ENCODE peak calls at places on chromosomes 6 and 20, in seven cellular contexts. One of them, this sample, is unnamed.

GRCh38 chr6:11975353-11975977 is 36.6 kb upstream of the HIVEP1 start:
- DNase-seq in RCC 7860: no peak
- DNase-seq in T-helper 22 cell: no peak
- DNase-seq in amygdala: no peak
- DNase-seq in aorta: no peak
- DNase-seq in brain pericyte: no peak
- DNase-seq in amniotic stem cell: no peak
- DNase-seq in this sample: no peak

GRCh38 chr6:85049282-85049681 is 284.9 kb upstream of the TBX18 start:
- DNase-seq in RCC 7860: no peak
- DNase-seq in T-helper 22 cell: no peak
- DNase-seq in amygdala: no peak
- DNase-seq in aorta: no peak
- DNase-seq in brain pericyte: no peak
- DNase-seq in amniotic stem cell: no peak
- DNase-seq in this sample: no peak

GRCh38 chr6:18179770-18180393 is 24.7 kb downstream of the KDM1B start:
- DNase-seq in RCC 7860: no peak
- DNase-seq in T-helper 22 cell: no peak
- DNase-seq in amygdala: no peak
- DNase-seq in aorta: no peak
- DNase-seq in brain pericyte: no peak
- DNase-seq in amniotic stem cell: no peak
- DNase-seq in this sample: no peak

GRCh38 chr20:20518263-20518662 is 150.4 kb downstream of the INSM1 start:
- DNase-seq in RCC 7860: no peak
- DNase-seq in T-helper 22 cell: no peak
- DNase-seq in amygdala: no peak
- DNase-seq in aorta: no peak
- DNase-seq in brain pericyte: no peak
- DNase-seq in amniotic stem cell: no peak
- DNase-seq in this sample: no peak

GRCh38 chr20:14612389-14612788 is 275.0 kb upstream of the FLRT3 start:
- DNase-seq in RCC 7860: no peak
- DNase-seq in T-helper 22 cell: no peak
- DNase-seq in amygdala: no peak
- DNase-seq in aorta: no peak
- DNase-seq in brain pericyte: no peak
- DNase-seq in amniotic stem cell: peak
- DNase-seq in this sample: no peak

GRCh38 chr6:157760589-157761330 is 62.3 kb upstream of the SNX9 start:
- DNase-seq in RCC 7860: peak
- DNase-seq in T-helper 22 cell: peak
- DNase-seq in amygdala: no peak
- DNase-seq in aorta: no peak
- DNase-seq in brain pericyte: peak
- DNase-seq in amniotic stem cell: peak
- DNase-seq in this sample: no peak

GRCh38 chr6:127015858-127016257 is 102.6 kb upstream of the RSPO3 start:
- DNase-seq in RCC 7860: no peak
- DNase-seq in T-helper 22 cell: no peak
- DNase-seq in amygdala: no peak
- DNase-seq in aorta: no peak
- DNase-seq in brain pericyte: no peak
- DNase-seq in amniotic stem cell: no peak
- DNase-seq in this sample: no peak

GRCh38 chr6:118639054-118639964 is 12.1 kb downstream of the CEP85L start:
- DNase-seq in RCC 7860: no peak
- DNase-seq in T-helper 22 cell: no peak
- DNase-seq in amygdala: no peak
- DNase-seq in aorta: no peak
- DNase-seq in brain pericyte: no peak
- DNase-seq in amniotic stem cell: no peak
- DNase-seq in this sample: no peak

GRCh38 chr6:29552512-29553051 is 7.0 kb downstream of the UBD start:
- DNase-seq in RCC 7860: peak
- DNase-seq in T-helper 22 cell: no peak
- DNase-seq in amygdala: no peak
- DNase-seq in aorta: no peak
- DNase-seq in brain pericyte: no peak
- DNase-seq in amniotic stem cell: peak
- DNase-seq in this sample: no peak

GRCh38 chr6:41093729-41094128 is 21.0 kb downstream of the NFYA start:
- DNase-seq in RCC 7860: no peak
- DNase-seq in T-helper 22 cell: no peak
- DNase-seq in amygdala: no peak
- DNase-seq in aorta: no peak
- DNase-seq in brain pericyte: no peak
- DNase-seq in amniotic stem cell: no peak
- DNase-seq in this sample: no peak

GRCh38 chr6:144360401-144360800 is 75.3 kb downstream of the UTRN start:
- DNase-seq in RCC 7860: no peak
- DNase-seq in T-helper 22 cell: no peak
- DNase-seq in amygdala: no peak
- DNase-seq in aorta: no peak
- DNase-seq in brain pericyte: no peak
- DNase-seq in amniotic stem cell: no peak
- DNase-seq in this sample: no peak

GRCh38 chr6:87817226-87817625 is 115.2 kb upstream of the AKIRIN2 start:
- DNase-seq in RCC 7860: no peak
- DNase-seq in T-helper 22 cell: no peak
- DNase-seq in amygdala: no peak
- DNase-seq in aorta: no peak
- DNase-seq in brain pericyte: no peak
- DNase-seq in amniotic stem cell: no peak
- DNase-seq in this sample: no peak

GRCh38 chr6:105164418-105164817 is 15.4 kb downstream of the POPDC3 start:
- DNase-seq in RCC 7860: no peak
- DNase-seq in T-helper 22 cell: no peak
- DNase-seq in amygdala: no peak
- DNase-seq in aorta: no peak
- DNase-seq in brain pericyte: no peak
- DNase-seq in amniotic stem cell: no peak
- DNase-seq in this sample: no peak

GRCh38 chr6:56909115-56909907 is 45.6 kb upstream of the BEND6 start:
- DNase-seq in RCC 7860: no peak
- DNase-seq in T-helper 22 cell: no peak
- DNase-seq in amygdala: no peak
- DNase-seq in aorta: no peak
- DNase-seq in brain pericyte: no peak
- DNase-seq in amniotic stem cell: no peak
- DNase-seq in this sample: no peak

GRCh38 chr6:100573169-100573568 is 108.4 kb upstream of the SIM1 start:
- DNase-seq in RCC 7860: no peak
- DNase-seq in T-helper 22 cell: no peak
- DNase-seq in amygdala: no peak
- DNase-seq in aorta: no peak
- DNase-seq in brain pericyte: no peak
- DNase-seq in amniotic stem cell: peak
- DNase-seq in this sample: no peak

GRCh38 chr6:168124161-168124560 is 45.1 kb upstream of the FRMD1 start:
- DNase-seq in RCC 7860: no peak
- DNase-seq in T-helper 22 cell: no peak
- DNase-seq in amygdala: no peak
- DNase-seq in aorta: peak
- DNase-seq in brain pericyte: no peak
- DNase-seq in amniotic stem cell: no peak
- DNase-seq in this sample: no peak

GRCh38 chr6:101486124-101486523 is 92.6 kb downstream of the GRIK2 start:
- DNase-seq in RCC 7860: no peak
- DNase-seq in T-helper 22 cell: no peak
- DNase-seq in amygdala: no peak
- DNase-seq in aorta: no peak
- DNase-seq in brain pericyte: no peak
- DNase-seq in amniotic stem cell: no peak
- DNase-seq in this sample: no peak

GRCh38 chr6:107717781-107718180 is 106.3 kb downstream of the SCML4 start:
- DNase-seq in RCC 7860: no peak
- DNase-seq in T-helper 22 cell: no peak
- DNase-seq in amygdala: no peak
- DNase-seq in aorta: no peak
- DNase-seq in brain pericyte: no peak
- DNase-seq in amniotic stem cell: no peak
- DNase-seq in this sample: no peak

GRCh38 chr6:137271245-137272183 is 52.3 kb upstream of the IFNGR1 start:
- DNase-seq in RCC 7860: peak
- DNase-seq in T-helper 22 cell: no peak
- DNase-seq in amygdala: no peak
- DNase-seq in aorta: no peak
- DNase-seq in brain pericyte: peak
- DNase-seq in amniotic stem cell: peak
- DNase-seq in this sample: no peak

GRCh38 chr20:3652646-3653596 is 10.3 kb downstream of the GFRA4 start:
- DNase-seq in RCC 7860: no peak
- DNase-seq in T-helper 22 cell: no peak
- DNase-seq in amygdala: no peak
- DNase-seq in aorta: no peak
- DNase-seq in brain pericyte: no peak
- DNase-seq in amniotic stem cell: no peak
- DNase-seq in this sample: no peak

GRCh38 chr20:63740070-63740500 is 509 bp downstream of the SLC2A4RG start:
- DNase-seq in RCC 7860: peak
- DNase-seq in T-helper 22 cell: peak
- DNase-seq in amygdala: no peak
- DNase-seq in aorta: peak
- DNase-seq in brain pericyte: no peak
- DNase-seq in amniotic stem cell: no peak
- DNase-seq in this sample: no peak

GRCh38 chr6:28081486-28081751 is 1.1 kb downstream of the ZNF165 start:
- DNase-seq in RCC 7860: no peak
- DNase-seq in T-helper 22 cell: peak
- DNase-seq in amygdala: no peak
- DNase-seq in aorta: no peak
- DNase-seq in brain pericyte: no peak
- DNase-seq in amniotic stem cell: no peak
- DNase-seq in this sample: no peak

GRCh38 chr6:111605100-111605748 is 454 bp downstream of the TRAF3IP2 start:
- DNase-seq in RCC 7860: peak
- DNase-seq in T-helper 22 cell: no peak
- DNase-seq in amygdala: peak
- DNase-seq in aorta: peak
- DNase-seq in brain pericyte: no peak
- DNase-seq in amniotic stem cell: peak
- DNase-seq in this sample: no peak

GRCh38 chr6:24595910-24596525 is 50.0 kb downstream of the KIAA0319 start:
- DNase-seq in RCC 7860: no peak
- DNase-seq in T-helper 22 cell: no peak
- DNase-seq in amygdala: no peak
- DNase-seq in aorta: no peak
- DNase-seq in brain pericyte: no peak
- DNase-seq in amniotic stem cell: no peak
- DNase-seq in this sample: no peak

GRCh38 chr6:11761744-11762620 is 16.6 kb downstream of the ADTRP start:
- DNase-seq in RCC 7860: peak
- DNase-seq in T-helper 22 cell: no peak
- DNase-seq in amygdala: no peak
- DNase-seq in aorta: no peak
- DNase-seq in brain pericyte: no peak
- DNase-seq in amniotic stem cell: no peak
- DNase-seq in this sample: no peak

GRCh38 chr6:4322846-4323309 is 187.5 kb upstream of the ECI2 start:
- DNase-seq in RCC 7860: no peak
- DNase-seq in T-helper 22 cell: no peak
- DNase-seq in amygdala: no peak
- DNase-seq in aorta: no peak
- DNase-seq in brain pericyte: no peak
- DNase-seq in amniotic stem cell: no peak
- DNase-seq in this sample: no peak

GRCh38 chr6:93040375-93040774 is 379.0 kb downstream of the EPHA7 start:
- DNase-seq in RCC 7860: no peak
- DNase-seq in T-helper 22 cell: no peak
- DNase-seq in amygdala: no peak
- DNase-seq in aorta: no peak
- DNase-seq in brain pericyte: peak
- DNase-seq in amniotic stem cell: no peak
- DNase-seq in this sample: no peak

GRCh38 chr6:13375360-13375878 is 47.1 kb upstream of the TBC1D7 start:
- DNase-seq in RCC 7860: no peak
- DNase-seq in T-helper 22 cell: no peak
- DNase-seq in amygdala: no peak
- DNase-seq in aorta: no peak
- DNase-seq in brain pericyte: no peak
- DNase-seq in amniotic stem cell: no peak
- DNase-seq in this sample: no peak

This sample was measured in dorsolateral prefrontal cortex.